ENCODE peak calls at places on chromosome 13, in nine cellular contexts. Q, F, U, O, C, X, V, G and N are unnamed samples.

GRCh38 chr13:28657784-28658538 is 969 bp upstream of the POMP start:
- DNase-seq in Q (no peak), F (peak), U (no peak), O (peak), C (no peak), X (no peak), V (no peak), G (no peak), N (peak)

GRCh38 chr13:62524061-62524460 is 1108.4 kb upstream of the PCDH20 start:
- DNase-seq in Q (no peak), F (no peak), U (no peak), O (no peak), C (no peak), X (no peak), V (no peak), G (no peak), N (no peak)

GRCh38 chr13:109331898-109332297 is 454.5 kb downstream of the IRS2 start:
- DNase-seq in Q (no peak), F (peak), U (no peak), O (peak), C (no peak), X (no peak), V (no peak), G (no peak), N (no peak)

GRCh38 chr13:28922341-28922740 is 102.2 kb downstream of the MTUS2 start:
- DNase-seq in Q (no peak), F (no peak), U (no peak), O (no peak), C (no peak), X (no peak), V (no peak), G (no peak), N (no peak)

GRCh38 chr13:56886398-56886797 is 254.3 kb upstream of the PRR20A start:
- DNase-seq in Q (no peak), F (no peak), U (no peak), O (no peak), C (no peak), X (no peak), V (no peak), G (no peak), N (no peak)

GRCh38 chr13:77207943-77208342 is 119.0 kb downstream of the MYCBP2 start:
- DNase-seq in Q (no peak), F (peak), U (no peak), O (peak), C (no peak), X (no peak), V (no peak), G (no peak), N (no peak)

GRCh38 chr13:84655677-84656076 is 773.4 kb upstream of the SLITRK1 start:
- DNase-seq in Q (no peak), F (peak), U (no peak), O (peak), C (no peak), X (no peak), V (no peak), G (no peak), N (no peak)

GRCh38 chr13:20159646-20160345 is 1.1 kb downstream of the GJA3 start:
- DNase-seq in Q (no peak), F (peak), U (no peak), O (no peak), C (no peak), X (no peak), V (no peak), G (no peak), N (peak)

GRCh38 chr13:113765241-113765910 is 6.3 kb downstream of the TMEM255B start:
- DNase-seq in Q (no peak), F (no peak), U (peak), O (peak), C (no peak), X (no peak), V (no peak), G (no peak), N (no peak)

GRCh38 chr13:20351279-20352022 is 119.3 kb upstream of the GJB6 start:
- DNase-seq in Q (no peak), F (peak), U (no peak), O (peak), C (no peak), X (no peak), V (no peak), G (no peak), N (peak)

GRCh38 chr13:28099396-28100148 is 804 bp downstream of the FLT3 start:
- DNase-seq in Q (no peak), F (no peak), U (no peak), O (no peak), C (no peak), X (no peak), V (no peak), G (no peak), N (peak)

GRCh38 chr13:101916758-101917474 is 464.4 kb downstream of the ITGBL1 start:
- DNase-seq in Q (no peak), F (no peak), U (no peak), O (no peak), C (no peak), X (no peak), V (peak), G (no peak), N (no peak)

GRCh38 chr13:112244495-112245177 is 131.5 kb upstream of the SPACA7 start:
- DNase-seq in Q (no peak), F (no peak), U (no peak), O (no peak), C (no peak), X (no peak), V (no peak), G (no peak), N (no peak)

GRCh38 chr13:24288870-24289269 is 20.5 kb upstream of the C1QTNF9 start:
- DNase-seq in Q (no peak), F (peak), U (no peak), O (peak), C (no peak), X (no peak), V (no peak), G (no peak), N (no peak)

GRCh38 chr13:50916701-50917184 is 7.2 kb downstream of the RNASEH2B start:
- DNase-seq in Q (no peak), F (no peak), U (no peak), O (no peak), C (no peak), X (no peak), V (no peak), G (no peak), N (peak)

GRCh38 chr13:113843864-113844556 is 19.9 kb downstream of the GAS6 start:
- DNase-seq in Q (no peak), F (no peak), U (peak), O (no peak), C (no peak), X (no peak), V (no peak), G (no peak), N (peak)

GRCh38 chr13:51643114-51643881 is 59.0 kb downstream of the WDFY2 start:
- DNase-seq in Q (no peak), F (peak), U (no peak), O (peak), C (peak), X (peak), V (no peak), G (no peak), N (peak)

GRCh38 chr13:21365574-21365973 is 93.5 kb downstream of the ZDHHC20 start:
- DNase-seq in Q (no peak), F (no peak), U (no peak), O (no peak), C (peak), X (no peak), V (no peak), G (no peak), N (no peak)

GRCh38 chr13:48489003-48489402 is 43.9 kb downstream of the RCBTB2 start:
- DNase-seq in Q (no peak), F (no peak), U (no peak), O (no peak), C (no peak), X (no peak), V (no peak), G (no peak), N (no peak)

GRCh38 chr13:26254583-26255102 is 714 bp downstream of the CDK8 start:
- DNase-seq in Q (peak), F (peak), U (peak), O (peak), C (peak), X (no peak), V (peak), G (peak), N (peak)

GRCh38 chr13:95643814-95644598 is 500 bp downstream of the DZIP1 start:
- DNase-seq in Q (no peak), F (peak), U (no peak), O (peak), C (peak), X (no peak), V (peak), G (no peak), N (no peak)

GRCh38 chr13:78431328-78431727 is 172.0 kb downstream of the POU4F1 start:
- DNase-seq in Q (no peak), F (no peak), U (no peak), O (no peak), C (no peak), X (no peak), V (no peak), G (no peak), N (no peak)

GRCh38 chr13:29591310-29591709 is 4.2 kb downstream of the SLC7A1 start:
- DNase-seq in Q (no peak), F (peak), U (no peak), O (peak), C (no peak), X (no peak), V (no peak), G (no peak), N (no peak)